ENCODE peak calls at places on chromosome 10, in four cellular contexts. One of them, this sample, is unnamed.
A peak's percentile ranks its signal among the peaks of the same experiment; 100 is the strongest.

GRCh38 chr10:95208702-95209391 is 14.8 kb downstream of the ACSM6 start:
- DNase-seq in fibroblast of lung: peak; percentile 25
- DNase-seq in kidney epithelial cell: no peak
- DNase-seq in fibroblast of villous mesenchyme: peak; percentile 18
- DNase-seq in this sample: peak; percentile 28

GRCh38 chr10:132987671-132988571 is 45.6 kb upstream of the CFAP46 start:
- DNase-seq in fibroblast of lung: peak; percentile 93
- DNase-seq in fibroblast of villous mesenchyme: peak; percentile 47
- DNase-seq in kidney epithelial cell: no peak
- DNase-seq in this sample: peak; percentile 86

GRCh38 chr10:58014436-58014835 is 253.3 kb downstream of the IPMK start:
- DNase-seq in fibroblast of lung: no peak
- DNase-seq in fibroblast of villous mesenchyme: no peak
- DNase-seq in kidney epithelial cell: no peak
- DNase-seq in this sample: no peak

GRCh38 chr10:70334526-70335245 is 47.7 kb downstream of the LRRC20 start:
- DNase-seq in kidney epithelial cell: no peak
- DNase-seq in fibroblast of lung: no peak
- DNase-seq in fibroblast of villous mesenchyme: no peak
- DNase-seq in this sample: no peak

GRCh38 chr10:78332013-78332412 is 298.4 kb downstream of the RPS24 start:
- DNase-seq in kidney epithelial cell: no peak
- DNase-seq in fibroblast of villous mesenchyme: no peak
- DNase-seq in fibroblast of lung: no peak
- DNase-seq in this sample: no peak

GRCh38 chr10:119391430-119392313 is 150.8 kb downstream of the RGS10 start:
- DNase-seq in fibroblast of villous mesenchyme: peak; percentile 86
- DNase-seq in fibroblast of lung: peak; percentile 56
- DNase-seq in kidney epithelial cell: no peak
- DNase-seq in this sample: peak; percentile 56

GRCh38 chr10:76036410-76036940 is 605.1 kb downstream of the LRMDA start:
- DNase-seq in fibroblast of lung: peak; percentile 81
- DNase-seq in fibroblast of villous mesenchyme: peak; percentile 71
- DNase-seq in kidney epithelial cell: no peak
- DNase-seq in this sample: peak; percentile 76

GRCh38 chr10:117165557-117166419 is 27.7 kb upstream of the VAX1 start:
- DNase-seq in fibroblast of lung: peak; percentile 30
- DNase-seq in kidney epithelial cell: no peak
- DNase-seq in fibroblast of villous mesenchyme: peak; percentile 32
- DNase-seq in this sample: peak; percentile 57

GRCh38 chr10:98293550-98294269 is 25.7 kb upstream of the LOXL4 start:
- DNase-seq in fibroblast of villous mesenchyme: peak; percentile 40
- DNase-seq in fibroblast of lung: peak; percentile 16
- DNase-seq in kidney epithelial cell: no peak
- DNase-seq in this sample: no peak

GRCh38 chr10:45547966-45548513 is 124.5 kb downstream of the ZFAND4 start:
- DNase-seq in kidney epithelial cell: no peak
- DNase-seq in fibroblast of lung: no peak
- DNase-seq in fibroblast of villous mesenchyme: no peak
- DNase-seq in this sample: no peak

GRCh38 chr10:1297566-1298301 is 241.5 kb downstream of the WDR37 start:
- DNase-seq in kidney epithelial cell: no peak
- DNase-seq in fibroblast of lung: no peak
- DNase-seq in fibroblast of villous mesenchyme: no peak
- DNase-seq in this sample: no peak

GRCh38 chr10:15427836-15428414 is 56.8 kb upstream of the FAM171A1 start:
- DNase-seq in fibroblast of lung: peak; percentile 78
- DNase-seq in fibroblast of villous mesenchyme: peak; percentile 62
- DNase-seq in kidney epithelial cell: no peak
- DNase-seq in this sample: peak; percentile 76

GRCh38 chr10:118305730-118306129 is 36.4 kb downstream of the FAM204A start:
- DNase-seq in fibroblast of villous mesenchyme: no peak
- DNase-seq in fibroblast of lung: no peak
- DNase-seq in kidney epithelial cell: no peak
- DNase-seq in this sample: no peak

GRCh38 chr10:114611617-114612016 is 46.5 kb downstream of the ABLIM1 start:
- DNase-seq in fibroblast of villous mesenchyme: no peak
- DNase-seq in fibroblast of lung: no peak
- DNase-seq in kidney epithelial cell: no peak
- DNase-seq in this sample: no peak

GRCh38 chr10:97669561-97669960 is 17.5 kb downstream of the AVPI1 start:
- DNase-seq in fibroblast of lung: no peak
- DNase-seq in fibroblast of villous mesenchyme: no peak
- DNase-seq in kidney epithelial cell: no peak
- DNase-seq in this sample: no peak

GRCh38 chr10:17062009-17062408 is 67.6 kb downstream of the CUBN start:
- DNase-seq in fibroblast of villous mesenchyme: peak; percentile 78
- DNase-seq in fibroblast of lung: peak; percentile 88
- DNase-seq in kidney epithelial cell: peak; percentile 65
- DNase-seq in this sample: peak; percentile 78

GRCh38 chr10:100148353-100149211 is 37.2 kb downstream of the ERLIN1 start:
- DNase-seq in fibroblast of villous mesenchyme: peak; percentile 27
- DNase-seq in kidney epithelial cell: peak; percentile 59
- DNase-seq in fibroblast of lung: no peak
- DNase-seq in this sample: peak; percentile 36

GRCh38 chr10:102243304-102243703 is 2.0 kb upstream of the PITX3 start:
- DNase-seq in kidney epithelial cell: no peak
- DNase-seq in fibroblast of villous mesenchyme: peak; percentile 79
- DNase-seq in fibroblast of lung: peak; percentile 43
- DNase-seq in this sample: peak; percentile 84

GRCh38 chr10:95560288-95561199 is 627 bp downstream of the SORBS1 start:
- DNase-seq in kidney epithelial cell: no peak
- DNase-seq in fibroblast of villous mesenchyme: peak; percentile 31
- DNase-seq in fibroblast of lung: peak; percentile 22
- DNase-seq in this sample: peak; percentile 58

GRCh38 chr10:91493313-91493712 is 83.2 kb downstream of the HECTD2 start:
- DNase-seq in fibroblast of villous mesenchyme: peak; percentile 70
- DNase-seq in fibroblast of lung: peak; percentile 79
- DNase-seq in kidney epithelial cell: no peak
- DNase-seq in this sample: peak; percentile 64

GRCh38 chr10:52451817-52452216 is 137.7 kb downstream of the DKK1 start:
- DNase-seq in fibroblast of lung: peak; percentile 46
- DNase-seq in fibroblast of villous mesenchyme: peak; percentile 77
- DNase-seq in kidney epithelial cell: no peak
- DNase-seq in this sample: peak; percentile 75

GRCh38 chr10:1162481-1163203 is 106.5 kb downstream of the WDR37 start:
- DNase-seq in fibroblast of lung: no peak
- DNase-seq in kidney epithelial cell: no peak
- DNase-seq in fibroblast of villous mesenchyme: no peak
- DNase-seq in this sample: no peak

GRCh38 chr10:46022978-46023702 is 7.3 kb downstream of the NCOA4 start:
- DNase-seq in fibroblast of lung: peak; percentile 94
- DNase-seq in fibroblast of villous mesenchyme: peak; percentile 97
- DNase-seq in kidney epithelial cell: peak; percentile 85
- DNase-seq in this sample: peak; percentile 92

GRCh38 chr10:18618995-18619394 is 32.4 kb downstream of the NSUN6 start:
- DNase-seq in fibroblast of lung: no peak
- DNase-seq in kidney epithelial cell: no peak
- DNase-seq in fibroblast of villous mesenchyme: no peak
- DNase-seq in this sample: no peak

GRCh38 chr10:50216894-50217293 is 34.4 kb downstream of the ASAH2 start:
- DNase-seq in fibroblast of lung: peak; percentile 20
- DNase-seq in fibroblast of villous mesenchyme: no peak
- DNase-seq in kidney epithelial cell: no peak
- DNase-seq in this sample: peak; percentile 49

GRCh38 chr10:92591550-92592140 is 1.3 kb upstream of the KIF11 start:
- DNase-seq in kidney epithelial cell: peak; percentile 69
- DNase-seq in fibroblast of villous mesenchyme: peak; percentile 93
- DNase-seq in fibroblast of lung: peak; percentile 94
- DNase-seq in this sample: peak; percentile 95
- TF ChIP-seq CTCF in kidney epithelial cell: no peak
- TF ChIP-seq CTCF in fibroblast of villous mesenchyme: no peak
- TF ChIP-seq CTCF in fibroblast of lung: no peak
- TF ChIP-seq CTCF in this sample: no peak

GRCh38 chr10:4512557-4513286 is 313.3 kb upstream of the AKR1E2 start:
- DNase-seq in fibroblast of lung: peak; percentile 90
- DNase-seq in fibroblast of villous mesenchyme: peak; percentile 77
- DNase-seq in kidney epithelial cell: no peak
- DNase-seq in this sample: peak; percentile 88
- TF ChIP-seq CTCF in fibroblast of lung: peak; percentile 59
- TF ChIP-seq CTCF in fibroblast of villous mesenchyme: peak; percentile 78
- TF ChIP-seq CTCF in kidney epithelial cell: peak; percentile 76
- TF ChIP-seq CTCF in this sample: peak; percentile 80

GRCh38 chr10:122206471-122207065 is 64.5 kb upstream of the BTBD16 start:
- DNase-seq in fibroblast of villous mesenchyme: no peak
- DNase-seq in kidney epithelial cell: no peak
- DNase-seq in fibroblast of lung: peak; percentile 21
- DNase-seq in this sample: no peak
- TF ChIP-seq CTCF in fibroblast of villous mesenchyme: no peak
- TF ChIP-seq CTCF in kidney epithelial cell: no peak
- TF ChIP-seq CTCF in fibroblast of lung: no peak
- TF ChIP-seq CTCF in this sample: no peak

GRCh38 chr10:28714401-28715053 is 37.2 kb downstream of the BAMBI start:
- DNase-seq in fibroblast of villous mesenchyme: peak; percentile 57
- DNase-seq in kidney epithelial cell: no peak
- DNase-seq in fibroblast of lung: no peak
- DNase-seq in this sample: no peak

GRCh38 chr10:28710227-28710889 is 33.0 kb downstream of the BAMBI start:
- DNase-seq in kidney epithelial cell: no peak
- DNase-seq in fibroblast of lung: no peak
- DNase-seq in fibroblast of villous mesenchyme: no peak
- DNase-seq in this sample: no peak

GRCh38 chr10:28713626-28714352 is 36.5 kb downstream of the BAMBI start:
- DNase-seq in fibroblast of lung: no peak
- DNase-seq in fibroblast of villous mesenchyme: no peak
- DNase-seq in kidney epithelial cell: no peak
- DNase-seq in this sample: no peak

GRCh38 chr10:28711079-28711478 is 33.8 kb downstream of the BAMBI start:
- DNase-seq in fibroblast of lung: no peak
- DNase-seq in fibroblast of villous mesenchyme: no peak
- DNase-seq in kidney epithelial cell: no peak
- DNase-seq in this sample: no peak

GRCh38 chr10:28711776-28712175 is 34.5 kb downstream of the BAMBI start:
- DNase-seq in fibroblast of lung: no peak
- DNase-seq in kidney epithelial cell: peak; percentile 34
- DNase-seq in fibroblast of villous mesenchyme: no peak
- DNase-seq in this sample: no peak
- TF ChIP-seq CTCF in fibroblast of lung: no peak
- TF ChIP-seq CTCF in kidney epithelial cell: no peak
- TF ChIP-seq CTCF in fibroblast of villous mesenchyme: no peak
- TF ChIP-seq CTCF in this sample: no peak

GRCh38 chr10:110007701-110008517 is at the start of gene ADD3:
- DNase-seq in kidney epithelial cell: peak; percentile 41
- DNase-seq in fibroblast of villous mesenchyme: peak; percentile 96
- DNase-seq in fibroblast of lung: peak; percentile 95
- DNase-seq in this sample: peak; percentile 95
- TF ChIP-seq CTCF in kidney epithelial cell: no peak
- TF ChIP-seq CTCF in fibroblast of villous mesenchyme: no peak
- TF ChIP-seq CTCF in fibroblast of lung: no peak
- TF ChIP-seq CTCF in this sample: no peak

GRCh38 chr10:48745662-48746245 is 61.1 kb downstream of the WDFY4 start:
- DNase-seq in fibroblast of lung: no peak
- DNase-seq in fibroblast of villous mesenchyme: no peak
- DNase-seq in kidney epithelial cell: no peak
- DNase-seq in this sample: no peak
- TF ChIP-seq CTCF in fibroblast of lung: no peak
- TF ChIP-seq CTCF in fibroblast of villous mesenchyme: no peak
- TF ChIP-seq CTCF in kidney epithelial cell: peak; percentile 14
- TF ChIP-seq CTCF in this sample: no peak

GRCh38 chr10:103609231-103610082 is 116.0 kb downstream of the NEURL1 start:
- DNase-seq in kidney epithelial cell: no peak
- DNase-seq in fibroblast of lung: no peak
- DNase-seq in fibroblast of villous mesenchyme: no peak
- DNase-seq in this sample: no peak

GRCh38 chr10:103602852-103603155 is 109.3 kb downstream of the NEURL1 start:
- DNase-seq in fibroblast of villous mesenchyme: no peak
- DNase-seq in kidney epithelial cell: no peak
- DNase-seq in fibroblast of lung: no peak
- DNase-seq in this sample: no peak

GRCh38 chr10:103603382-103603781 is 109.9 kb downstream of the NEURL1 start:
- DNase-seq in kidney epithelial cell: no peak
- DNase-seq in fibroblast of villous mesenchyme: no peak
- DNase-seq in fibroblast of lung: no peak
- DNase-seq in this sample: no peak

GRCh38 chr10:103602028-103602851 is 108.7 kb downstream of the NEURL1 start:
- DNase-seq in fibroblast of villous mesenchyme: no peak
- DNase-seq in fibroblast of lung: no peak
- DNase-seq in kidney epithelial cell: no peak
- DNase-seq in this sample: no peak

DNA sequence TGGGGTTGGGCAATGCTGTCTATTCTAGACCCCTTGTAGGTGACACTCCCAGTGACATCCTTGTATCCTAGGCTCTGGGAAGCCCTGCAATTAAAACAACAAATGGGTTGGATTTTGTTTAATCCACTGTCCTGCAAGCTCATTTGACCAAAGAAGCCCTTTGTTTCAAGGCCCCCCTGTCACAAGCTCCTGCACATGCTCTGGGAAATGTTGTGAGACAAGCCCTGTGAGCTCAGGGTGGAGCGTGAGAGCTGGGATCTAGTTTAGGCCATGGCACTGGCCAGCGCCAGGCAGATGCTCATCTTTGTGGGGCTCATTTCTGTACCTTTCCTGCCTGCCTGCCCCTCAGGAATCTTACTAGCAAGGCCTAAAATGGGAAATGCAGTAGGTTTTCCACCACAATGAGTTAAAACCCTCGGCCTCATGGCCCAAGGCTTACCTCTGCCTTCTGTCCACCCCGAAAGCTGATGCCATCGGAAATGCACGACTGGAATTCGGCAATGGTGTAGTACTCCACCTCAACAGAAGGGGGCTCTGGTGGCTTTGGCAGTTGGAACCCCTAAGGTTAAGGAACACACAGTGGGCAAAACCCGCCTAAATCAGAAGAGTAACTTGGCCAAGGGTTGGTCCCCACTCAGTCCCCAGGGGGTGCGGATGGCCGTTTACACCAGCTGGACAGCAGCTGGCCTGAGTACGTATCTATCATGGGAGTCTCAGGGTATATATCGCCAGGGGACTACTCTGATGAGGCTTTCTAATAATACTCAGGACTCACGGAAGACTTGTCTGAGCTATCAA is 112.1 kb downstream of the NEURL1 start:
- DNase-seq in kidney epithelial cell: no peak
- DNase-seq in fibroblast of lung: peak; percentile 63
- DNase-seq in fibroblast of villous mesenchyme: peak; percentile 76
- DNase-seq in this sample: peak; percentile 73
- TF ChIP-seq CTCF in kidney epithelial cell: peak; percentile 57
- TF ChIP-seq CTCF in fibroblast of lung: peak; percentile 88
- TF ChIP-seq CTCF in fibroblast of villous mesenchyme: peak; percentile 91
- TF ChIP-seq CTCF in this sample: peak; percentile 91

DNA sequence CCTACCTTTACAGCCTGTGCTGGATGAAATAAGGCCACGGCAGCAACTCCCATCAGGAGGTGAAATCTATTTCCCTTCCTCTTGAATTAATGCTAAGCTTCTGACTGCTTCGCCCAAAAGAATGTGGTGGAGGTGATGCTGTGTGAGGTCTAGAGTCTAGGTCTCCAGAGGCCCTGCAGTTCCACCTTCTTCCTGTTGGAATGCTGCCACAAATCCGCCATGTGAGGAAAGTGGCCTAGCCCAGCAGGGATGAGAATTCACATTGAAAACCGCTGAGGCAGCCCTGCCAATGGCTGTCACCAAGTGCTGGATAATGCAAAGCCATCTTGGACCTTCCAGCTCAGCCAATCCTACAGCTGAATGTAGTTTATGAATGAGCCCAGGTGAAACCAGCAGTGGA is 28.0 kb downstream of the RHOBTB1 start:
- DNase-seq in fibroblast of lung: no peak
- DNase-seq in fibroblast of villous mesenchyme: no peak
- DNase-seq in kidney epithelial cell: no peak
- DNase-seq in this sample: no peak
- TF ChIP-seq CTCF in fibroblast of lung: no peak
- TF ChIP-seq CTCF in fibroblast of villous mesenchyme: no peak
- TF ChIP-seq CTCF in kidney epithelial cell: no peak
- TF ChIP-seq CTCF in this sample: peak; percentile 1

This sample was measured in fibroblast of pulmonary artery.